ENCODE peak calls at places on chromosomes 2 and 18, in five cellular contexts. S, Y, M, J and O are unnamed samples. For H3K4me1, the result is how much of the 10 kb centered on the place peaks cover.

GRCh38 chr2:73092146-73092783 is 20.5 kb downstream of the RAB11FIP5 start:
- DNase-seq in S (no peak), Y (no peak), M (no peak), J (no peak), O (no peak)

GRCh38 chr2:196566969-196567666 is 72.4 kb upstream of the CCDC150 start:
- DNase-seq in S (no peak), Y (peak), M (no peak), J (no peak), O (no peak)

GRCh38 chr2:218664653-218665052 is 5.2 kb downstream of the BCS1L start:
- DNase-seq in S (no peak), Y (no peak), M (no peak), J (no peak), O (no peak)

GRCh38 chr2:171416009-171416926 is 17.5 kb downstream of the METTL8 start:
- DNase-seq in S (peak), Y (peak), M (peak), J (peak), O (peak)

GRCh38 chr2:207875473-207876212 is 105.9 kb upstream of the FZD5 start:
- DNase-seq in S (no peak), Y (no peak), M (no peak), J (no peak), O (no peak)

GRCh38 chr2:208025814-208026184 is 472 bp upstream of the PLEKHM3 start:
- DNase-seq in S (no peak), Y (no peak), M (no peak), J (peak), O (no peak)

GRCh38 chr2:18378020-18378653 is 182.3 kb downstream of the RDH14 start:
- DNase-seq in S (peak), Y (peak), M (no peak), J (peak), O (peak)

GRCh38 chr2:30780776-30781330 is 26.4 kb downstream of the CAPN13 start:
- DNase-seq in S (no peak), Y (no peak), M (no peak), J (no peak), O (no peak)

GRCh38 chr18:22166070-22166972 is 3.1 kb upstream of the GATA6 start:
- DNase-seq in S (no peak), Y (peak), M (peak), J (peak), O (no peak)

GRCh38 chr2:120546077-120546864 is 189.4 kb upstream of the GLI2 start:
- DNase-seq in S (peak), Y (peak), M (no peak), J (peak), O (no peak)

GRCh38 chr2:77521482-77521881 is 694 bp downstream of the LRRTM4 start:
- DNase-seq in S (no peak), Y (no peak), M (no peak), J (no peak), O (no peak)

GRCh38 chr2:29063646-29064372 is 10.5 kb downstream of the PCARE start:
- DNase-seq in S (no peak), Y (peak), M (no peak), J (no peak), O (peak)

GRCh38 chr2:128645631-128646030 is 327.0 kb upstream of the HS6ST1 start:
- DNase-seq in S (no peak), Y (no peak), M (peak), J (no peak), O (no peak)

GRCh38 chr2:99187011-99187410 is 6.0 kb downstream of the MRPL30 start:
- DNase-seq in S (no peak), Y (no peak), M (no peak), J (no peak), O (no peak)

GRCh38 chr2:201127570-201127969 is 11.6 kb downstream of the CFLAR start:
- DNase-seq in S (no peak), Y (peak), M (no peak), J (peak), O (no peak)

GRCh38 chr2:3108710-3109702 is 268.6 kb downstream of the EIPR1 start:
- DNase-seq in S (no peak), Y (no peak), M (no peak), J (no peak), O (no peak)

GRCh38 chr2:122078451-122078850 is 323.0 kb downstream of the TSN start:
- DNase-seq in S (no peak), Y (no peak), M (no peak), J (no peak), O (no peak)

GRCh38 chr18:53115876-53116585 is 776.0 kb downstream of the DCC start:
- DNase-seq in S (no peak), Y (no peak), M (no peak), J (peak), O (no peak)

GRCh38 chr18:74567805-74568204 is 29.9 kb upstream of the ZNF407 start:
- DNase-seq in S (no peak), Y (no peak), M (no peak), J (no peak), O (no peak)

GRCh38 chr2:72130671-72131360 is 16.8 kb downstream of the CYP26B1 start:
- DNase-seq in S (no peak), Y (no peak), M (no peak), J (no peak), O (no peak)

GRCh38 chr2:227617316-227618250 is at the start of gene SCYGR4:
- DNase-seq in S (no peak), Y (peak), M (no peak), J (no peak), O (no peak)

GRCh38 chr18:36759167-36759776 is 69.5 kb downstream of the TPGS2 start:
- DNase-seq in S (no peak), Y (no peak), M (no peak), J (no peak), O (no peak)

GRCh38 chr18:63763831-63764600 is 11.2 kb upstream of the SERPINB7 start:
- DNase-seq in S (no peak), Y (peak), M (no peak), J (no peak), O (no peak)

GRCh38 chr2:205759732-205760516 is 77.6 kb downstream of the NRP2 start:
- DNase-seq in S (no peak), Y (no peak), M (no peak), J (no peak), O (no peak)

GRCh38 chr2:61689526-61689925 is 151.4 kb upstream of the XPO1 start:
- DNase-seq in S (no peak), Y (peak), M (no peak), J (no peak), O (no peak)

GRCh38 chr18:70044626-70045025 is 97.0 kb upstream of the CD226 start:
- DNase-seq in S (no peak), Y (peak), M (no peak), J (peak), O (no peak)

GRCh38 chr2:150676747-150677382 is 189.4 kb upstream of the RND3 start:
- DNase-seq in S (no peak), Y (no peak), M (no peak), J (no peak), O (no peak)

GRCh38 chr2:18795881-18796280 is 206.5 kb upstream of the NT5C1B start:
- DNase-seq in S (no peak), Y (peak), M (no peak), J (no peak), O (no peak)

GRCh38 chr2:191714925-191715324 is 37.0 kb downstream of the NABP1 start:
- DNase-seq in S (no peak), Y (no peak), M (no peak), J (peak), O (no peak)

GRCh38 chr18:36850527-36851201 is 21.7 kb downstream of the KIAA1328 start:
- DNase-seq in S (no peak), Y (peak), M (no peak), J (peak), O (no peak)

GRCh38 chr18:44130365-44130942 is 550.2 kb upstream of the SETBP1 start:
- DNase-seq in S (peak), Y (peak), M (no peak), J (peak), O (peak)

GRCh38 chr2:3493610-3493997 is 25.7 kb downstream of the ADI1 start:
- DNase-seq in S (peak), Y (peak), M (peak), J (no peak), O (no peak)

DNA sequence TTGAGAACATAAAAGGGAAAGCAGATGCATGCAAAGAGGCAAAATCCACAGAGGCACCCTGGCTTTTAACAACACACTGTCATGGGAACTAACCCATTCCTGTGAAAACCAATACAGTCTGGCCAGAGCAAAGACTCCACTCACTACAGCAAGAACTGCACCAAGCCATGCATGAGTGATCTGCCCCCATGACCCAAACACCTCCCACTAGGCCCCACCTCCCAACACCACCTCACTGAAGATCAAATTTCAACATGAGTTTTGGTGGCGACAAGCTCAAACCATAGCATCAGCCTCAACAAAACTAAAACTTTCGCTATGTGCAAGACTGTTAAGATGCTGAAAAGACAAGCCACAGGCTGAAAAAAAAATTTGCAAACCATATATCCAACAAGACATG is 162.8 kb downstream of the SMAD2 start:
- DNase-seq in S (no peak), Y (no peak), M (no peak), J (no peak), O (no peak)
- H3K4me1 ChIP-seq in S (under half), Y (under half), M (under half), J (under half), O (under half)

GRCh38 chr2:96258393-96259022 is 7.3 kb downstream of the TMEM127 start:
- DNase-seq in S (no peak), Y (peak), M (no peak), J (no peak), O (no peak)

GRCh38 chr2:96261328-96262003 is 4.3 kb downstream of the TMEM127 start:
- DNase-seq in S (no peak), Y (no peak), M (no peak), J (no peak), O (no peak)

GRCh38 chr2:96260404-96261260 is 5.2 kb downstream of the TMEM127 start:
- DNase-seq in S (peak), Y (peak), M (peak), J (no peak), O (peak)

GRCh38 chr2:96262306-96262705 is 3.5 kb downstream of the TMEM127 start:
- DNase-seq in S (no peak), Y (no peak), M (no peak), J (no peak), O (no peak)

DNA sequence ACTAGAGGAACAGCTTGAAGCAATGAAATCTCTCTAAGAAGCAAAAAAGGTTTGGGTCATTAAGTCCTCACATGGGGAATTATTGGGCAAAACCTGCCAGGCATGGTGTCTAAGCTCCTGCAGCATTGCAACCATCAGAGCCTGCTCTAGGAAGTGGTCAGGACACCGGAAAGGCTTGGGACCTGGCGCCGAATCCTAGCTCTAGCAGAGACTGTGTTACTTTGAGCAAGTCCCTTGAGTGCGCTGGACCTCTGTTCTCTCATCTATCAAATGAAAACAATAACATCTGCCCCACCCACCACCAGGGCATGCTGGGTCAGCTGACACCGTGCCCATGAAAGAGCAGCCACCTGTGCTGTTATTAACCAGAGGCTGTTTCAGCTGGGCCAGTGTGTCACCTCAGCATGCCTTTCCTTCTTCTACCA is 6.3 kb downstream of the TMEM127 start:
- DNase-seq in S (no peak), Y (no peak), M (no peak), J (no peak), O (no peak)
- H3K4me3 ChIP-seq in S (no peak), Y (no peak), M (no peak), J (no peak), O (no peak)

DNA sequence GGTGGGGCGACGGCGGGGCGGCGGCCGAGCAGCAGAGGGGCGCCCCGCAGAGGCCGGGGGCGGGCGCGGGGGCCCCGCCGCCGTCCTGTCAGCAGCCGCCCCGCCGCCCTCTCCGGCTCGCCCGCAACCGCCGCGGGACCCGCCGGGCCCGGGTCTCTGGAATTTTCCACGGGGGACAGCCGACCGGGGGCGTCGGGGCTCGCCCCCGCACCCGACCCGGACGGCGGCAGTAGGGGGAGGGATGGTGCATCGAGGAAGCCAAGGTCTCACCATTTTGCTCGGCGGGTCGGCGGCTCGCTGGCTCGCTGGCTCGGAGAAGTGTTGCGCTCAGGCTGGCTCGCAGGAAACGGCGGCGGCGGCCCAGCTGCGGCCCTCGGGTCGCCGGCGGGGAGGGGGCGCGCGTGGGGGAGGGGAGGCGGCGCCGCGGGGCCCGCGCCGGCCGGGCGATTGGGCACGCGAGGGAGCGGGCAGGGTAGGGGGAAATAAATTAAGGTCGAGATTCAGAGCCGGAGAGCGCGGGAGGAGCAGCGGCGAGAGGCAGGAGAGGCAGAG is 401 bp downstream of the PPP3R1 start:
- DNase-seq in S (peak), Y (no peak), M (peak), J (no peak), O (peak)
- H3K4me1 ChIP-seq in S (under half), Y (under half), M (under half), J (under half), O (under half)

DNA sequence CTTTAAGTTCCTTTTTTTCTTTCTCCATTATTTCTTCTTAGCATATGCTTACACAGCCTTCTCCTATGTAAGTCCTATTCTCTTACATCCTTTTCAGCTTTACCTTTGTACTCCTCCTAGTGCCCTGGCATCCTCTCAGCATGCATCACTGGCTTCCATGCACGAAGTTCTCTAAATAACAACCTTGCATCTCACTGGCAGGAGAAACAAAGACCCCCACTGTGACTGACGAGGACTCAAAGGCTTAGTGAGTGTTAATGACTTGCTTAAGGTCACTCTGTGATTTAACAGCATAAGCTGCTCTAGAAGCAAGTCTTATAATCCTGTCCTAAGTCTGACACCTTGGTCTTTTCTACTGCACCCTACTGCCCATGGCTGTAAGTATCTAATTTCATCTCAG is 1236.0 kb upstream of the CELF4 start:
- DNase-seq in S (no peak), Y (no peak), M (no peak), J (no peak), O (no peak)
- H3K4me3 ChIP-seq in S (no peak), Y (no peak), M (no peak), J (no peak), O (no peak)

GRCh38 chr2:240156435-240157146 is 16.1 kb upstream of the OTOS start:
- DNase-seq in S (no peak), Y (no peak), M (no peak), J (no peak), O (no peak)
- H3K4me1 ChIP-seq in S (under half), Y (under half), M (under half), J (under half), O (under half)

GRCh38 chr2:177610813-177611212 is 218.2 kb downstream of the AGPS start:
- DNase-seq in S (no peak), Y (no peak), M (no peak), J (no peak), O (no peak)

GRCh38 chr2:177602611-177603164 is 210.1 kb downstream of the AGPS start:
- DNase-seq in S (peak), Y (no peak), M (no peak), J (no peak), O (peak)

GRCh38 chr2:177603734-177604133 is 211.2 kb downstream of the AGPS start:
- DNase-seq in S (no peak), Y (no peak), M (no peak), J (no peak), O (no peak)

GRCh38 chr2:177604291-177605065 is 211.9 kb downstream of the AGPS start:
- DNase-seq in S (peak), Y (peak), M (peak), J (peak), O (peak)

DNA sequence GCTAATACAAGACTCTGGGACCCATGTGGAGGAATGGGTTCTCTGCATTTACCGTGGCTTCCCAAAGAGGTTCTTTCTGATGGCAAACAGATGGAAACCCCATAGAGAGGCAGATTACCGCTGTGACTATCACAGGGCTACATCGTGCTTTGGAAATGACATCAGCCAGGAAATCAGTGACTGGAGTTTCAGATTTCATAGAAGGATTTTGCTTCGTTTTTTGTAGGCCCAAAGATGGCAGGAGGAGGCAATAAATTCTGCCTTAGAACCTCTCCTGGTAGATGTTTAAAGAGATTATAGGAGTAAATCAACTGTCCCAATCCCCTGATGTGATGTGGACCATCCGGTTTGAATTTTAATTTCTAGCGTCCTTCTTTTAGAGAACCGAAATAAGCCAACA is 214.1 kb downstream of the AGPS start:
- DNase-seq in S (no peak), Y (peak), M (no peak), J (peak), O (no peak)
- H3K4me3 ChIP-seq in S (no peak), Y (no peak), M (no peak), J (no peak), O (no peak)

GRCh38 chr2:110794390-110794789 is 62.0 kb downstream of the ACOXL start:
- DNase-seq in S (no peak), Y (no peak), M (no peak), J (no peak), O (no peak)
- H3K4me1 ChIP-seq in S (under half), Y (under half), M (under half), J (under half), O (under half)

DNA sequence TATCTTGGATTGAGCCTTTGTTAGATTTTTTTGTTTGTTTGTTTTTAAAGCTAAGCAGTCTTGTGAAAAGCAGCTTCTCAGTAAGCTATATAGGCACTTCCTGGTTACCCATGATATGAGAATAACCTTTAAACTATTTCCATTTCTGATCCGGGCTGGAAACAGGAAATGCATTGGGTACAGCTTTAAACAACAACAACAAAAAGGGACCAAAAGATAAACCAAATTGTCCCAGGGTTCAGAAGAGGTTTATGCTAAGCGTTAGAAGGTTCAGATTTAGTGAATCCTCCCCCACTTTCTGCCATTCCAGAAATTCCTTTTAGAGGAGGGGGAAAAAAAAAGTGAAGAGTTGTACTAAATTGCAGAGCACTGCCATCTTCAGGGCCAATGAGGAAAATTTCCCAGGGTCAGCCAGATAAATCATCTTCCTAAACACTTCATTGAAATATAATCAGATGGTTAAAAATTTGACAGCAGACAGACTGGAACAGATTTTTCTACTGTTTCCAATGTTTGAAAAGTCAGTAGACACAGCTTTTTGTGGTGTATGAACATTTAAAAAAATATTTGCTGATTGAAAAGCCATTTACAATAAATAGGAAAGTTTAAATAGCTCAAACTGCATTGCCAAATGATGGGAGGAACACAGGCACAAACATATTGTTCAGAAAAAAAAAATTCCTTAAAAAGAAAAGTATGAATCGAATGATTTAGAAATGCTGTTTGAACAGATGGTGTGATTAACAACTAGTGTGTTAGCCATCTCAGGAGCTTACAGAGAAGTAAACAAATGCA is 190.0 kb upstream of the TANK start:
- DNase-seq in S (no peak), Y (peak), M (peak), J (peak), O (peak)
- H3K4me3 ChIP-seq in S (no peak), Y (no peak), M (no peak), J (no peak), O (no peak)